ENCODE peak calls at places on chromosomes 13 and 19, in four cellular contexts. One of them, this sample, is unnamed.

GRCh38 chr19:33394006-33394722 is 20.7 kb downstream of the CEBPG start:
- DNase-seq in K562: no peak
- DNase-seq in GM12878: no peak
- DNase-seq in HepG2: peak; percentile 55
- DNase-seq in this sample: no peak

GRCh38 chr13:29279859-29280258 is 315.6 kb downstream of the SLC7A1 start:
- DNase-seq in K562: no peak
- DNase-seq in GM12878: no peak
- DNase-seq in HepG2: no peak
- DNase-seq in this sample: no peak

GRCh38 chr19:8612807-8613171 is 2.3 kb upstream of the ADAMTS10 start:
- DNase-seq in K562: no peak
- DNase-seq in GM12878: no peak
- DNase-seq in HepG2: no peak
- DNase-seq in this sample: no peak

GRCh38 chr13:37109080-37109678 is 3.7 kb upstream of the CSNK1A1L start:
- DNase-seq in K562: no peak
- DNase-seq in GM12878: no peak
- DNase-seq in HepG2: peak; percentile 3
- DNase-seq in this sample: peak; percentile 16

GRCh38 chr19:32337176-32337808 is 8.1 kb upstream of the ZNF507 start:
- DNase-seq in K562: no peak
- DNase-seq in GM12878: no peak
- DNase-seq in HepG2: peak; percentile 27
- DNase-seq in this sample: no peak

GRCh38 chr19:5839312-5840017 is at the start of gene FUT6:
- DNase-seq in K562: no peak
- DNase-seq in GM12878: no peak
- DNase-seq in HepG2: peak; percentile 59
- DNase-seq in this sample: no peak

GRCh38 chr19:58474291-58474996 is 1.7 kb upstream of the ZNF446 start:
- DNase-seq in K562: no peak
- DNase-seq in GM12878: no peak
- DNase-seq in HepG2: no peak
- DNase-seq in this sample: no peak

GRCh38 chr13:97395437-97396136 is 38.4 kb upstream of the RAP2A start:
- DNase-seq in K562: no peak
- DNase-seq in GM12878: no peak
- DNase-seq in HepG2: no peak
- DNase-seq in this sample: no peak

GRCh38 chr19:38134538-38135149 is 89.4 kb downstream of the DPF1 start:
- DNase-seq in K562: peak; percentile 72
- DNase-seq in GM12878: no peak
- DNase-seq in HepG2: peak; percentile 38
- DNase-seq in this sample: peak; percentile 68

GRCh38 chr19:30229524-30230174 is 142.5 kb upstream of the ZNF536 start:
- DNase-seq in K562: no peak
- DNase-seq in GM12878: no peak
- DNase-seq in HepG2: no peak
- DNase-seq in this sample: peak; percentile 51

GRCh38 chr19:17777840-17778620 is 16.9 kb upstream of the B3GNT3 start:
- DNase-seq in K562: peak; percentile 95
- DNase-seq in GM12878: no peak
- DNase-seq in HepG2: peak; percentile 40
- DNase-seq in this sample: peak; percentile 85

GRCh38 chr19:40392894-40393517 is 3.0 kb upstream of the HIPK4 start:
- DNase-seq in K562: no peak
- DNase-seq in GM12878: no peak
- DNase-seq in HepG2: peak; percentile 31
- DNase-seq in this sample: no peak

GRCh38 chr19:6060600-6061391 is 49.5 kb downstream of the RFX2 start:
- DNase-seq in K562: peak; percentile 94
- DNase-seq in GM12878: no peak
- DNase-seq in HepG2: no peak
- DNase-seq in this sample: no peak

GRCh38 chr19:4108767-4109625 is 14.9 kb downstream of the MAP2K2 start:
- DNase-seq in K562: no peak
- DNase-seq in GM12878: peak; percentile 79
- DNase-seq in HepG2: no peak
- DNase-seq in this sample: no peak

GRCh38 chr19:34336781-34337271 is 28.2 kb upstream of the GPI start:
- DNase-seq in K562: no peak
- DNase-seq in GM12878: no peak
- DNase-seq in HepG2: no peak
- DNase-seq in this sample: peak; percentile 28

GRCh38 chr13:95793018-95793555 is 116.1 kb downstream of the DNAJC3 start:
- DNase-seq in K562: no peak
- DNase-seq in GM12878: no peak
- DNase-seq in HepG2: no peak
- DNase-seq in this sample: no peak
- TF ChIP-seq FOXK2 in K562: no peak
- TF ChIP-seq FOXK2 in GM12878: no peak
- TF ChIP-seq FOXK2 in HepG2: no peak
- TF ChIP-seq FOXK2 in this sample: no peak

GRCh38 chr19:55062735-55063491 is at the start of gene RDH13:
- DNase-seq in K562: peak; percentile 99
- DNase-seq in GM12878: peak; percentile 75
- DNase-seq in HepG2: peak; percentile 89
- DNase-seq in this sample: peak; percentile 100
- TF ChIP-seq FOXK2 in K562: no peak
- TF ChIP-seq FOXK2 in GM12878: no peak
- TF ChIP-seq FOXK2 in HepG2: no peak
- TF ChIP-seq FOXK2 in this sample: no peak

GRCh38 chr13:67232384-67232783 is 2.2 kb upstream of the PCDH9 start:
- DNase-seq in K562: no peak
- DNase-seq in GM12878: no peak
- DNase-seq in HepG2: no peak
- DNase-seq in this sample: no peak

GRCh38 chr13:67230243-67230773 is at the start of gene PCDH9:
- DNase-seq in K562: peak; percentile 90
- DNase-seq in GM12878: peak; percentile 15
- DNase-seq in HepG2: peak; percentile 80
- DNase-seq in this sample: peak; percentile 100

GRCh38 chr13:67230774-67231480 is 791 bp upstream of the PCDH9 start:
- DNase-seq in K562: peak; percentile 27
- DNase-seq in GM12878: no peak
- DNase-seq in HepG2: peak; percentile 9
- DNase-seq in this sample: peak; percentile 87

GRCh38 chr13:67229438-67230242 is 496 bp downstream of the PCDH9 start:
- DNase-seq in K562: no peak
- DNase-seq in GM12878: no peak
- DNase-seq in HepG2: no peak
- DNase-seq in this sample: peak; percentile 55

DNA sequence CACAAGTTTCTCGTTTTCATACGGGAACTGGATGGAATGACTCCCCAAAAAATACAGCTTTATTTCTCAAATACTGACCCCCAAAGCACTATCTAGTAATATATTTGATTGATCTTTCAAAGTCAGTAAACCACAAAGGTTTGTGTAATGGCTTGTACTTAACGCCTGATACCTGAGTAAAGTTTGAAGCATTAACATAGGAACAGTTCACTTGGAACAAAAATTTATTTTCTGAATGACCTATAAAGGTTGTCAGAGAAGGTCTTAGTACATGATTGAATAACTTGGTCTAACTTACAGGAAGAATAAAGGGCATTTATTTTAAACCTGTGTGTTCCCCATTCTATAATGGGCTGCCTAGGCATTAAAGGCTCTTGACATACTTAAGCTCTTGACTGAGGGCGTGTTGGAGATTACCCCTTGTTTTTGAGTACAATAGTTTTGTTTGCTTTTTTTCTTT is 1.4 kb upstream of the PCDH9 start:
- DNase-seq in K562: no peak
- DNase-seq in GM12878: no peak
- DNase-seq in HepG2: no peak
- DNase-seq in this sample: no peak
- TF ChIP-seq FOXK2 in K562: no peak
- TF ChIP-seq FOXK2 in GM12878: no peak
- TF ChIP-seq FOXK2 in HepG2: no peak
- TF ChIP-seq FOXK2 in this sample: no peak

GRCh38 chr13:111409413-111409812 is 89.0 kb downstream of the TEX29 start:
- DNase-seq in K562: no peak
- DNase-seq in GM12878: no peak
- DNase-seq in HepG2: no peak
- DNase-seq in this sample: no peak
- TF ChIP-seq FOXK2 in K562: no peak
- TF ChIP-seq FOXK2 in GM12878: no peak
- TF ChIP-seq FOXK2 in HepG2: no peak
- TF ChIP-seq FOXK2 in this sample: no peak

GRCh38 chr13:39676315-39676876 is 20.9 kb downstream of the COG6 start:
- DNase-seq in K562: peak; percentile 2
- DNase-seq in GM12878: no peak
- DNase-seq in HepG2: peak; percentile 28
- DNase-seq in this sample: no peak
- TF ChIP-seq FOXK2 in K562: no peak
- TF ChIP-seq FOXK2 in GM12878: no peak
- TF ChIP-seq FOXK2 in HepG2: no peak
- TF ChIP-seq FOXK2 in this sample: no peak